ENCODE peak calls at places on chromosomes 7 and 10, in four cellular contexts. P, A, E and H are unnamed samples.

GRCh38 chr7:570801-571070 is 51.1 kb upstream of the PDGFA start:
- DNase-seq in E (no peak), A (no peak), P (no peak), H (no peak)

GRCh38 chr10:117609095-117609821 is 66.7 kb downstream of the EMX2 start:
- DNase-seq in E (peak; percentile 54), A (no peak), P (peak; percentile 14), H (peak; percentile 16)

GRCh38 chr10:44385726-44386438 is 985 bp upstream of the CXCL12 start:
- DNase-seq in E (peak; percentile 50), A (no peak), P (no peak), H (no peak)

GRCh38 chr7:5586279-5586962 is 162.8 kb upstream of the TNRC18 start:
- DNase-seq in E (no peak), P (no peak), A (no peak), H (no peak)

GRCh38 chr10:123289432-123289831 is 135.2 kb downstream of the BUB3 start:
- DNase-seq in A (no peak), E (no peak), P (no peak), H (no peak)

GRCh38 chr7:16921644-16922257 is 40.0 kb upstream of the AGR3 start:
- DNase-seq in E (no peak), A (no peak), P (peak; percentile 33), H (no peak)

GRCh38 chr10:90451283-90451682 is 406.6 kb downstream of the HTR7 start:
- DNase-seq in P (peak; percentile 45), A (no peak), E (no peak), H (no peak)

GRCh38 chr10:124724279-124725027 is 19.7 kb downstream of the FAM53B start:
- DNase-seq in P (no peak), A (no peak), E (peak; percentile 46), H (no peak)

GRCh38 chr10:9076066-9076465 is 1021.6 kb downstream of the GATA3 start:
- DNase-seq in P (no peak), E (no peak), A (no peak), H (no peak)

GRCh38 chr7:13846386-13846785 is 143.1 kb downstream of the ETV1 start:
- DNase-seq in A (no peak), E (no peak), P (no peak), H (no peak)

GRCh38 chr7:128036226-128036940 is 5.1 kb upstream of the LRRC4 start:
- DNase-seq in A (no peak), P (no peak), E (no peak), H (peak; percentile 69)

GRCh38 chr7:74092321-74092963 is 8.8 kb downstream of the LIMK1 start:
- DNase-seq in A (no peak), E (no peak), P (no peak), H (no peak)

GRCh38 chr7:28580626-28581025 is 168.3 kb downstream of the CREB5 start:
- DNase-seq in P (no peak), A (no peak), E (no peak), H (no peak)

GRCh38 chr7:121525155-121525819 is 129.2 kb upstream of the FAM3C start:
- DNase-seq in P (no peak), E (no peak), A (no peak), H (no peak)

GRCh38 chr10:125936331-125936730 is 40.0 kb downstream of the FANK1 start:
- DNase-seq in E (no peak), A (no peak), P (no peak), H (no peak)

GRCh38 chr10:22325272-22325947 is 4.5 kb downstream of the BMI1 start:
- DNase-seq in E (peak; percentile 88), P (peak; percentile 74), A (peak; percentile 71), H (peak; percentile 67)

GRCh38 chr7:23261843-23262452 is 15.4 kb downstream of the GPNMB start:
- DNase-seq in A (peak; percentile 57), E (peak; percentile 63), P (peak; percentile 75), H (peak; percentile 77)

GRCh38 chr10:97549587-97550322 is 22.8 kb upstream of the ANKRD2 start:
- DNase-seq in P (peak; percentile 14), A (no peak), E (peak; percentile 60), H (peak; percentile 41)

GRCh38 chr7:143954163-143954894 is at the start of gene OR2F1:
- DNase-seq in P (no peak), A (no peak), E (no peak), H (no peak)

GRCh38 chr7:27170494-27170811 is 3.7 kb downstream of the HOXA10 start:
- DNase-seq in A (no peak), E (no peak), P (no peak), H (no peak)

GRCh38 chr7:101099969-101100781 is 14.9 kb downstream of the TRIM56 start:
- DNase-seq in E (peak; percentile 98), A (peak; percentile 90), P (peak; percentile 99), H (peak; percentile 100)

GRCh38 chr10:103472005-103472404 is 7.0 kb downstream of the CALHM3 start:
- DNase-seq in E (no peak), P (no peak), A (peak; percentile 39), H (no peak)

GRCh38 chr7:82373890-82374289 is 69.7 kb downstream of the CACNA2D1 start:
- DNase-seq in A (no peak), E (no peak), P (no peak), H (no peak)

GRCh38 chr10:61937631-61938284 is 36.3 kb downstream of the ARID5B start:
- DNase-seq in E (no peak), A (no peak), P (peak; percentile 71), H (no peak)

GRCh38 chr7:99389772-99390171 is 15.2 kb downstream of the ARPC1B start:
- DNase-seq in P (no peak), A (no peak), E (no peak), H (no peak)

GRCh38 chr10:124647421-124648130 is 96.6 kb downstream of the FAM53B start:
- DNase-seq in A (peak; percentile 93), E (no peak), P (peak; percentile 35), H (peak; percentile 90)

GRCh38 chr7:47297120-47297519 is 284.8 kb downstream of the TNS3 start:
- DNase-seq in P (no peak), E (peak; percentile 13), A (no peak), H (no peak)

GRCh38 chr7:129017933-129018538 is 36.9 kb downstream of the TNPO3 start:
- DNase-seq in A (no peak), E (no peak), P (no peak), H (no peak)

GRCh38 chr10:67306588-67307205 is 380.9 kb downstream of the LRRTM3 start:
- DNase-seq in P (peak; percentile 22), A (peak; percentile 45), E (no peak), H (peak; percentile 4)

GRCh38 chr7:69349291-69349690 is 249.0 kb upstream of the AUTS2 start:
- DNase-seq in P (no peak), E (no peak), A (no peak), H (no peak)